ENCODE peak calls at places on chromosomes 12 and 14, in six cellular contexts. C, N, B, U, Z and T are unnamed samples.
A peak's percentile ranks its signal among the peaks of the same experiment; 100 is the strongest.

GRCh38 chr12:13247596-13247995 is 51.1 kb downstream of the EMP1 start:
- DNase-seq in C (no peak), N (no peak), B (no peak), U (no peak), Z (peak; percentile 71), T (no peak)

GRCh38 chr12:29155079-29155478 is 6.0 kb downstream of the FAR2 start:
- DNase-seq in C (no peak), N (no peak), B (no peak), U (peak; percentile 69), Z (no peak), T (no peak)

GRCh38 chr14:53842938-53843337 is 113.7 kb downstream of the BMP4 start:
- DNase-seq in C (no peak), N (no peak), B (no peak), U (no peak), Z (no peak), T (no peak)

GRCh38 chr14:64763801-64764511 is 59.7 kb downstream of the PLEKHG3 start:
- DNase-seq in C (no peak), N (no peak), B (no peak), U (peak; percentile 60), Z (no peak), T (no peak)

GRCh38 chr14:64693766-64694165 is 10.5 kb upstream of the PLEKHG3 start:
- DNase-seq in C (peak; percentile 0), N (no peak), B (no peak), U (no peak), Z (no peak), T (no peak)

GRCh38 chr14:35875296-35875695 is 49.2 kb downstream of the BRMS1L start:
- DNase-seq in C (no peak), N (no peak), B (no peak), U (no peak), Z (no peak), T (no peak)

GRCh38 chr12:47507221-47507620 is 198.6 kb downstream of the RPAP3 start:
- DNase-seq in C (no peak), N (no peak), B (no peak), U (no peak), Z (peak; percentile 40), T (no peak)

GRCh38 chr14:100025111-100025510 is 40.1 kb upstream of the EVL start:
- DNase-seq in C (peak; percentile 35), N (no peak), B (peak; percentile 35), U (peak; percentile 23), Z (peak; percentile 37), T (no peak)

GRCh38 chr12:53213348-53213747 is 6.3 kb upstream of the ITGB7 start:
- DNase-seq in C (peak; percentile 89), N (peak; percentile 77), B (no peak), U (peak; percentile 86), Z (no peak), T (peak; percentile 43)

GRCh38 chr12:79307340-79307739 is 383.4 kb downstream of the PAWR start:
- DNase-seq in C (no peak), N (no peak), B (no peak), U (no peak), Z (no peak), T (no peak)

GRCh38 chr12:90234455-90234854 is 525.8 kb upstream of the ATP2B1 start:
- DNase-seq in C (no peak), N (no peak), B (no peak), U (peak; percentile 78), Z (peak; percentile 82), T (no peak)

GRCh38 chr14:79483472-79483871 is 727.8 kb downstream of the DIO2 start:
- DNase-seq in C (no peak), N (no peak), B (no peak), U (peak; percentile 2), Z (no peak), T (no peak)

GRCh38 chr12:82835217-82835616 is 148.5 kb downstream of the TMTC2 start:
- DNase-seq in C (no peak), N (no peak), B (peak; percentile 26), U (no peak), Z (peak; percentile 19), T (no peak)

GRCh38 chr12:7729683-7730195 is 17.4 kb downstream of the CLEC4C start:
- DNase-seq in C (no peak), N (no peak), B (no peak), U (no peak), Z (peak; percentile 8), T (no peak)

GRCh38 chr12:6141048-6141447 is 16.6 kb upstream of the VWF start:
- DNase-seq in C (no peak), N (no peak), B (no peak), U (no peak), Z (no peak), T (no peak)

GRCh38 chr12:53736602-53737493 is 9.6 kb upstream of the CALCOCO1 start:
- DNase-seq in C (no peak), N (peak; percentile 69), B (no peak), U (peak; percentile 86), Z (no peak), T (peak; percentile 61)

GRCh38 chr12:88351121-88351520 is 209.0 kb downstream of the TMTC3 start:
- DNase-seq in C (no peak), N (no peak), B (no peak), U (no peak), Z (no peak), T (no peak)

GRCh38 chr14:23828001-23828400 is 125.6 kb upstream of the DHRS4 start:
- DNase-seq in C (no peak), N (no peak), B (no peak), U (no peak), Z (no peak), T (no peak)

GRCh38 chr14:33840797-33841196 is 110.1 kb downstream of the EGLN3 start:
- DNase-seq in C (no peak), N (no peak), B (no peak), U (no peak), Z (no peak), T (no peak)

GRCh38 chr14:34912182-34912581 is 37.0 kb upstream of the BAZ1A start:
- DNase-seq in C (no peak), N (no peak), B (no peak), U (peak; percentile 5), Z (no peak), T (no peak)

GRCh38 chr12:24222968-24223367 is 273.5 kb upstream of the SOX5 start:
- DNase-seq in C (no peak), N (no peak), B (no peak), U (peak; percentile 27), Z (peak; percentile 85), T (no peak)

GRCh38 chr12:1360812-1361211 is 233.6 kb downstream of the FBXL14 start:
- DNase-seq in C (no peak), N (no peak), B (no peak), U (no peak), Z (peak; percentile 28), T (no peak)

GRCh38 chr12:54991992-54992377 is 7.4 kb upstream of the TESPA1 start:
- DNase-seq in C (no peak), N (no peak), B (no peak), U (no peak), Z (no peak), T (no peak)

GRCh38 chr12:127813147-127813546 is 453.8 kb upstream of the TMEM132C start:
- DNase-seq in C (no peak), N (no peak), B (no peak), U (no peak), Z (no peak), T (no peak)

GRCh38 chr14:59190372-59190771 is 1.9 kb downstream of the DAAM1 start:
- DNase-seq in C (no peak), N (peak; percentile 29), B (no peak), U (no peak), Z (no peak), T (no peak)

GRCh38 chr14:94601961-94602391 is 10.2 kb upstream of the SERPINA3 start:
- DNase-seq in C (no peak), N (no peak), B (peak; percentile 27), U (peak; percentile 37), Z (peak; percentile 86), T (no peak)
- H3K27ac ChIP-seq in C (no peak overlapping the region), N (no peak overlapping the region), B (peak overlapping the region; percentile 11), U (no peak overlapping the region), Z (peak overlapping the region; percentile 33), T (peak overlapping the region; percentile 75)

DNA sequence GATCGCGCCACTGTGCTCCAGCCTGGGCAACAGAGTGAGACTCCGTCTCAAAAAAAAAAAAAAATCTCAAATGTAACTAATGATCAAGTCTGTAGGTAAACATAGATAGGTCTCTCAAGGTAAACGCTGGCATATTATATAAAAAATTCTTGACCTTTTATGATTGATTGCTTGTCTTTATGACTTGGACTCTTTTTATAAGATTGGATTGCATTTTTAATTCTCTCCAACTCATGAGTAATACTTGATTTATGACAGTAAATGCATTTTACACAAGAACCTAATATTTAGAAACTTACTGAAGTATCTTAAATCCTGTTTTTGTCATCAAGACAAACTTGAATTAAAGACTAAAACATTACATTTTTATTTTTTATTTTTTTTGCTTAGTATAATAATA is 16.1 kb downstream of the ARF6 start:
- DNase-seq in C (no peak), N (no peak), B (no peak), U (no peak), Z (no peak), T (no peak)
- H3K27ac ChIP-seq in C (no peak overlapping the region), N (no peak overlapping the region), B (peak overlapping the region; percentile 72), U (no peak overlapping the region), Z (peak overlapping the region; percentile 94), T (no peak overlapping the region)

GRCh38 chr14:68807987-68808386 is 15.1 kb upstream of the ZFP36L1 start:
- DNase-seq in C (no peak), N (no peak), B (no peak), U (no peak), Z (no peak), T (no peak)

GRCh38 chr14:68811161-68811560 is 18.3 kb upstream of the ZFP36L1 start:
- DNase-seq in C (no peak), N (no peak), B (no peak), U (no peak), Z (no peak), T (no peak)

GRCh38 chr14:68810173-68811153 is 17.6 kb upstream of the ZFP36L1 start:
- DNase-seq in C (no peak), N (no peak), B (no peak), U (no peak), Z (no peak), T (no peak)

GRCh38 chr14:68808696-68809095 is 15.8 kb upstream of the ZFP36L1 start:
- DNase-seq in C (no peak), N (no peak), B (no peak), U (no peak), Z (no peak), T (no peak)

DNA sequence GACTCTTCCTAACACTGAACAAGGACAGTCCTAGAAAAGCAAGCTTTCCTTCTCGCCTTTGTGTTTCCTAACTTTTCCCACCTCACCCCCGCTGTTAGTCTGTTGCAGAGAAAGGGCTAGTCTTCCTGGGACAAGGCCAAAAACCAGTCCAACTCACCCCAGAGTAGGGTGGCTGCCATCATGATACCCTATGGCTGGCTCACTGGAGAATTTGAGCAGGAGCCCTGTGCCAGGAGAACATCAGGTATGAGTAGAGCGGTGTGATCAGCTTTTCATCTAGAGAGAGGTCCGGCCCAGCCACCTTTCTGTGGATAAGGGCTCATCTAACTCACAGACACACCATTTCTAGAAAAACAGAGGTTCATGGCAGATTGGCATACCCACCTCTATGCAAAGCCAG is 16.7 kb upstream of the ZFP36L1 start:
- DNase-seq in C (no peak), N (no peak), B (no peak), U (no peak), Z (no peak), T (no peak)
- H3K27ac ChIP-seq in C (no peak overlapping the region), N (no peak overlapping the region), B (no peak overlapping the region), U (no peak overlapping the region), Z (no peak overlapping the region), T (no peak overlapping the region)

DNA sequence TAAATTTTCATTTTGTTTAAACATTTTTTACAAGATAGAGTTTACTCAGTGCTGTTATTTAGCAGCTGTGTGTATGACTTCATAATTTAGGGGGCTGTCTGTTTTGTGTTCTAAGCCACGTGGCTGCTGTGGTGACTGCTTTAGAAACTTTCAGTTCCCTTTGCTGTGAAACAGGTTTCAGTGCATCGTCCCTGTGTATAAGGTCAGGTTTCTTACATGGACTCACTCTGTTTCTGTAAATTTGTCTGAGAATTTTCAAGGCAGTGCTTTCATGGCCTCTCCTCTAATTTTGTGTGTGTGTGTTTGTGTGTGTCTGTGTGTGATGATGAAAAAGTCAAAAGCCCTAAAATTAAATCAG is 32.4 kb downstream of the BICD1 start:
- DNase-seq in C (no peak), N (no peak), B (no peak), U (peak; percentile 41), Z (no peak), T (no peak)
- H3K27ac ChIP-seq in C (no peak overlapping the region), N (peak overlapping the region; percentile 94), B (no peak overlapping the region), U (peak overlapping the region; percentile 82), Z (no peak overlapping the region), T (no peak overlapping the region)